ENCODE peak calls at places on chromosomes 4 and X, in seven cellular contexts. P is cardiac fibroblast, G is A549, R is cardiac muscle cell, O is astrocyte of the spinal cord, T is colonic mucosa, Z is AG09309. J is an unnamed sample.

GRCh38 chrX:12149670-12150407 is 11.6 kb downstream of the FRMPD4 start:
- DNase-seq in P (no peak), G (peak), R (no peak), O (no peak), T (no peak), Z (no peak), J (no peak)

GRCh38 chrX:46381630-46382029 is 163.6 kb downstream of the ZNF674 start:
- DNase-seq in P (peak), G (peak), R (peak), O (no peak), T (no peak), Z (no peak), J (no peak)

GRCh38 chrX:71178908-71179307 is 34.3 kb downstream of the NLGN3 start:
- DNase-seq in P (peak), G (peak), R (peak), O (peak), T (peak), Z (peak), J (peak)

GRCh38 chr4:5500165-5500564 is 208.2 kb downstream of the EVC2 start:
- DNase-seq in P (no peak), G (peak), R (no peak), O (peak), T (no peak), Z (no peak), J (no peak)

GRCh38 chr4:153573881-153574807 is 108.0 kb downstream of the TMEM131L start:
- DNase-seq in P (peak), G (peak), R (peak), O (peak), T (peak), Z (peak), J (no peak)

GRCh38 chr4:85669204-85669603 is 194.3 kb downstream of the ARHGAP24 start:
- DNase-seq in P (no peak), G (no peak), R (no peak), O (no peak), T (no peak), Z (no peak), J (no peak)

GRCh38 chr4:109629775-109630174 is 69.7 kb downstream of the MCUB start:
- DNase-seq in P (no peak), G (no peak), R (no peak), O (no peak), T (no peak), Z (no peak), J (no peak)

GRCh38 chrX:140123446-140123845 is 158.1 kb upstream of the CXorf66 start:
- DNase-seq in P (no peak), G (peak), R (no peak), O (peak), T (no peak), Z (no peak), J (no peak)

GRCh38 chr4:115969756-115970155 is 856.3 kb upstream of the NDST4 start:
- DNase-seq in P (no peak), G (peak), R (no peak), O (no peak), T (no peak), Z (no peak), J (no peak)

GRCh38 chr4:37434469-37434868 is 189.9 kb downstream of the NWD2 start:
- DNase-seq in P (peak), G (peak), R (no peak), O (no peak), T (no peak), Z (no peak), J (no peak)

GRCh38 chr4:37767546-37767945 is 58.9 kb upstream of the PGM2 start:
- DNase-seq in P (peak), G (no peak), R (no peak), O (peak), T (peak), Z (no peak), J (peak)

GRCh38 chr4:14908635-14909034 is 93.6 kb upstream of the CPEB2 start:
- DNase-seq in P (no peak), G (no peak), R (no peak), O (peak), T (no peak), Z (no peak), J (no peak)

GRCh38 chr4:41129936-41130440 is 84.4 kb downstream of the APBB2 start:
- DNase-seq in P (peak), G (no peak), R (no peak), O (no peak), T (no peak), Z (no peak), J (no peak)

GRCh38 chrX:154827624-154828408 is 6.6 kb downstream of the SMIM9 start:
- DNase-seq in P (no peak), G (no peak), R (no peak), O (no peak), T (no peak), Z (no peak), J (peak)

GRCh38 chr4:147056951-147057630 is 111.4 kb upstream of the TTC29 start:
- DNase-seq in P (peak), G (no peak), R (no peak), O (peak), T (no peak), Z (no peak), J (no peak)
- TF ChIP-seq CTCF in P (peak), G (no peak), R (no peak), O (peak), T (no peak), Z (peak), J (no peak)

DNA sequence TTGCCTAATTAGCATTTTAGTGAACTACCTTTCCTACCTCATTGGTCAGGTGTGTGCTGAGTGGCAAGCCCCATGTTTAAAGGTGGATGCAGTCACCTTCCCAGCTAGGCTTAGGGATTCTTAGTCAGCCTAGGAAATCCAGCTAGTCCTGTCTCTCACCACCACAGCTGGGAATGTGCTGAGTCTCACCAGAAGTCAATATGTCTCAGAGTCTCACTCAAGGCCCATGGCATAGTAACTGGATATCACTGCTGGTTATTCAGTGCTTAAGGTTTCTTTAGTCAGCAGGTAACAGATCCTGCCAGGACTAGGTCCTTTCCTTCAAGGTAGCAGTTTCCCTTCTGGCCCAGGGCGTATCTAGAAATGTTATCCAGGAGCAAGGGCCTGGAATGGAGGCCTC is 136.5 kb downstream of the COX18 start:
- DNase-seq in P (no peak), G (no peak), R (no peak), O (no peak), T (no peak), Z (no peak), J (no peak)
- TF ChIP-seq CTCF in P (no peak), G (no peak), R (no peak), O (no peak), T (no peak), Z (no peak), J (no peak)

GRCh38 chr4:173521474-173522159 is 8.4 kb downstream of the HAND2 start:
- DNase-seq in P (no peak), G (no peak), R (peak), O (no peak), T (no peak), Z (no peak), J (no peak)
- TF ChIP-seq CTCF in P (no peak), G (no peak), R (no peak), O (no peak), T (no peak), Z (peak), J (no peak)

DNA sequence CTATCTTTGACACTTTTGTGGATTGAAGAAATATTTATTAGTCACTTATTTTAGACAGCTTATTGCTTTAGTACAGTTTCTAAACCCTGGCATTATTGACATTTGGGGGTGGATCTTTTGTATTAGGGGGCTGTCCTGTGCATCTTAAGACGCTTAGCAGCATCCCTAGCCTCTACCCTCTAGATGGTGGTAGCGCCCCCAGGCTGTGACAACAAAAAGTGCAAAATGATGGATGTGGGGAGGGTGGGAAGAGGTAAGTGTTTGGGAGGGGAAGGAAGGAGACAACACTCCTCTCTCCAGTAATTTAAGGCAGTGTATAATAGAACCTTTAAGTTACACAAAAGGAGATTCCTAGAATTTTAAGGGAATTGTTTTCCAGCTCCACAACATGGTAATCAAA is 1210.6 kb downstream of the C4orf33 start:
- DNase-seq in P (no peak), G (peak), R (no peak), O (no peak), T (no peak), Z (no peak), J (no peak)
- TF ChIP-seq CTCF in P (no peak), G (no peak), R (no peak), O (no peak), T (no peak), Z (no peak), J (no peak)

GRCh38 chrX:121254336-121254735 is 206.9 kb downstream of the GLUD2 start:
- DNase-seq in P (peak), G (peak), R (no peak), O (no peak), T (no peak), Z (no peak), J (no peak)
- TF ChIP-seq CTCF in P (peak), G (no peak), R (peak), O (peak), T (no peak), Z (no peak), J (no peak)

GRCh38 chr4:32268949-32269348 is 1548.8 kb downstream of the PCDH7 start:
- DNase-seq in P (peak), G (peak), R (no peak), O (peak), T (no peak), Z (no peak), J (no peak)
- TF ChIP-seq CTCF in P (no peak), G (no peak), R (no peak), O (peak), T (no peak), Z (no peak), J (no peak)

GRCh38 chr4:121733942-121734341 is 31.0 kb downstream of the SMIM43 start:
- DNase-seq in P (no peak), G (no peak), R (no peak), O (no peak), T (no peak), Z (no peak), J (no peak)

GRCh38 chr4:121738780-121739547 is 26.0 kb downstream of the SMIM43 start:
- DNase-seq in P (peak), G (no peak), R (no peak), O (peak), T (no peak), Z (no peak), J (no peak)

GRCh38 chr4:121739575-121739974 is 25.4 kb downstream of the SMIM43 start:
- DNase-seq in P (no peak), G (no peak), R (no peak), O (no peak), T (no peak), Z (no peak), J (no peak)

GRCh38 chr4:121734576-121734975 is 30.4 kb downstream of the SMIM43 start:
- DNase-seq in P (no peak), G (no peak), R (no peak), O (no peak), T (no peak), Z (no peak), J (no peak)

GRCh38 chr4:121736735-121737351 is 28.1 kb downstream of the SMIM43 start:
- DNase-seq in P (peak), G (peak), R (peak), O (peak), T (peak), Z (no peak), J (no peak)
- TF ChIP-seq CTCF in P (peak), G (peak), R (peak), O (peak), T (peak), Z (peak), J (peak)

GRCh38 chr4:164997324-164997723 is 19.9 kb upstream of the TRIM61 start:
- DNase-seq in P (peak), G (peak), R (no peak), O (no peak), T (peak), Z (no peak), J (peak)
- TF ChIP-seq CTCF in P (no peak), G (peak), R (no peak), O (no peak), T (no peak), Z (no peak), J (no peak)

J was measured in mucosa of descending colon.